ENCODE peak calls at places on chromosomes 7 and 10, in seven cellular contexts. L, K, I, V, D, P and J are unnamed samples.

GRCh38 chr7:131623154-131623553 is 66.7 kb upstream of the PODXL start:
- DNase-seq in V (no peak), P (no peak), K (no peak), L (no peak), I (no peak), D (no peak), J (no peak)

GRCh38 chr10:90306187-90306586 is 551.7 kb downstream of the HTR7 start:
- DNase-seq in K (no peak), D (no peak), L (no peak), V (no peak), P (no peak), I (no peak), J (no peak)

GRCh38 chr7:6123843-6124242 is 92.7 kb downstream of the ANKRD61 start:
- DNase-seq in K (no peak), I (no peak), P (no peak), D (no peak), L (no peak), V (no peak), J (no peak)

GRCh38 chr7:48759431-48760080 is 164.8 kb upstream of the CDC14C start:
- DNase-seq in P (no peak), D (no peak), L (no peak), K (no peak), I (no peak), V (no peak), J (no peak)

GRCh38 chr10:60798031-60798430 is 19.8 kb downstream of the CDK1 start:
- DNase-seq in P (no peak), V (no peak), I (no peak), L (no peak), K (no peak), D (peak), J (no peak)

GRCh38 chr7:154649434-154649833 is 353.5 kb downstream of the PAXIP1 start:
- DNase-seq in D (no peak), L (no peak), I (no peak), P (no peak), V (no peak), K (no peak), J (no peak)

GRCh38 chr7:97313900-97314299 is 196.4 kb downstream of the SDHAF3 start:
- DNase-seq in K (no peak), L (no peak), D (no peak), V (no peak), I (no peak), P (no peak), J (no peak)

GRCh38 chr7:77991656-77992055 is 193.1 kb downstream of the PHTF2 start:
- DNase-seq in V (no peak), K (no peak), P (no peak), L (no peak), I (no peak), D (no peak), J (no peak)

GRCh38 chr7:95028683-95029082 is 121.3 kb downstream of the PPP1R9A start:
- DNase-seq in L (no peak), D (no peak), P (no peak), I (no peak), K (no peak), V (no peak), J (no peak)

GRCh38 chr7:86814980-86815379 is 171.3 kb downstream of the GRM3 start:
- DNase-seq in D (peak), P (no peak), V (no peak), K (no peak), L (no peak), I (peak), J (no peak)

GRCh38 chr10:4946349-4946717 is 16.9 kb upstream of the AKR1C1 start:
- DNase-seq in I (no peak), V (no peak), L (no peak), D (no peak), K (no peak), P (no peak), J (no peak)

GRCh38 chr10:99658622-99659030 is 683 bp upstream of the ENTPD7 start:
- DNase-seq in P (peak), I (peak), D (peak), K (peak), L (peak), V (no peak), J (no peak)

GRCh38 chr10:19788075-19788686 is 28.1 kb upstream of the PLXDC2 start:
- DNase-seq in L (no peak), I (peak), P (no peak), V (no peak), D (peak), K (peak), J (peak)

GRCh38 chr10:76301950-76302349 is 870.5 kb downstream of the LRMDA start:
- DNase-seq in K (no peak), D (no peak), L (no peak), V (no peak), I (no peak), P (no peak), J (no peak)

GRCh38 chr7:149133311-149133710 is 7.2 kb upstream of the ZNF425 start:
- DNase-seq in P (no peak), K (no peak), I (no peak), D (no peak), L (no peak), V (no peak), J (no peak)

GRCh38 chr7:19116121-19117080 is 1.0 kb downstream of the TWIST1 start:
- DNase-seq in L (no peak), D (peak), I (peak), K (no peak), P (peak), V (peak), J (no peak)

GRCh38 chr7:27146491-27147210 is 923 bp downstream of the HOXA6 start:
- DNase-seq in P (peak), V (no peak), L (peak), I (no peak), K (no peak), D (no peak), J (no peak)

GRCh38 chr10:48599830-48600134 is 5.1 kb downstream of the ARHGAP22 start:
- DNase-seq in I (no peak), K (peak), P (no peak), V (no peak), D (peak), L (peak), J (no peak)

GRCh38 chr7:362416-363096 is 72.6 kb downstream of the FOXL3 start:
- DNase-seq in D (peak), K (no peak), V (no peak), P (no peak), I (no peak), L (peak), J (no peak)

GRCh38 chr10:80283536-80284199 is 5.8 kb downstream of the MAT1A start:
- DNase-seq in L (no peak), V (no peak), I (no peak), D (no peak), P (no peak), K (no peak), J (no peak)

GRCh38 chr10:124892905-124893304 is 49.0 kb upstream of the ZRANB1 start:
- DNase-seq in I (no peak), V (no peak), K (no peak), P (no peak), L (no peak), D (no peak), J (peak)

GRCh38 chr10:11322698-11323097 is 288.8 kb downstream of the USP6NL start:
- DNase-seq in L (no peak), K (no peak), P (peak), V (no peak), D (no peak), I (no peak), J (no peak)

GRCh38 chr7:42002654-42003053 is 234.4 kb downstream of the GLI3 start:
- DNase-seq in P (no peak), K (no peak), D (no peak), V (no peak), L (no peak), I (no peak), J (no peak)

GRCh38 chr7:77199008-77199966 is at the start of gene FGL2:
- DNase-seq in D (peak), L (peak), I (no peak), P (peak), V (no peak), K (no peak), J (peak)

GRCh38 chr10:79149662-79150443 is 81.1 kb downstream of the ZMIZ1 start:
- DNase-seq in V (peak), D (peak), P (no peak), K (no peak), L (peak), I (peak), J (no peak)

GRCh38 chr7:67738-68395 is 124.5 kb upstream of the FAM20C start:
- DNase-seq in V (no peak), I (no peak), D (no peak), P (no peak), L (no peak), K (no peak), J (no peak)

GRCh38 chr10:86970152-86970886 is 2.0 kb downstream of the ADIRF start:
- DNase-seq in D (peak), K (no peak), V (no peak), I (no peak), L (peak), P (peak), J (no peak)

GRCh38 chr10:43524434-43525247 is 49.8 kb downstream of the ZNF239 start:
- DNase-seq in L (no peak), P (no peak), I (no peak), V (no peak), D (no peak), K (no peak), J (no peak)

GRCh38 chr10:126059101-126059826 is 162.9 kb downstream of the FANK1 start:
- DNase-seq in D (peak), I (no peak), K (no peak), L (no peak), V (no peak), P (no peak), J (peak)

GRCh38 chr10:87838650-87839049 is 20.6 kb upstream of the ATAD1 start:
- DNase-seq in L (no peak), D (no peak), I (no peak), P (no peak), K (no peak), V (no peak), J (no peak)

GRCh38 chr10:35422236-35422635 is 85.9 kb downstream of the CCNY start:
- DNase-seq in V (no peak), D (peak), I (no peak), K (no peak), L (no peak), P (no peak), J (no peak)

GRCh38 chr10:99008106-99008505 is 227.5 kb downstream of the HPSE2 start:
- DNase-seq in D (no peak), V (no peak), K (no peak), P (no peak), L (no peak), I (no peak), J (no peak)

GRCh38 chr10:59708816-59709471 is 706 bp downstream of the SLC16A9 start:
- DNase-seq in I (peak), P (peak), D (peak), V (peak), K (peak), L (peak), J (no peak)

GRCh38 chr10:19546224-19546623 is 270.0 kb upstream of the PLXDC2 start:
- DNase-seq in L (no peak), I (no peak), D (no peak), V (no peak), P (no peak), K (no peak), J (no peak)

GRCh38 chr7:102287082-102287464 is 405 bp downstream of the SH2B2 start:
- DNase-seq in D (no peak), I (no peak), P (no peak), V (no peak), L (peak), K (no peak), J (no peak)

GRCh38 chr10:73968101-73968515 is 29.8 kb upstream of the VCL start:
- DNase-seq in P (no peak), V (no peak), L (no peak), K (no peak), I (no peak), D (peak), J (no peak)

GRCh38 chr7:6279341-6279740 is 6.9 kb upstream of the CYTH3 start:
- DNase-seq in K (no peak), P (no peak), V (no peak), I (no peak), D (no peak), L (no peak), J (no peak)

GRCh38 chr7:41612386-41612785 is 90.5 kb downstream of the INHBA start:
- DNase-seq in L (no peak), I (no peak), P (no peak), K (no peak), V (no peak), D (no peak), J (no peak)

GRCh38 chr10:77006836-77007511 is 630.6 kb downstream of the KCNMA1 start:
- DNase-seq in I (no peak), P (no peak), D (peak), K (no peak), L (no peak), V (no peak), J (no peak)